ENCODE peak calls at places on chromosome 14, in nine cellular contexts. X is activated T-cell treated with anti-CD3 and anti-CD28 coated beads, Interleukin-2, amount 50 U/mL, for 4 hours; G is fibroblast of the aortic adventitia; L is substantia nigra; T is uterus; O is sigmoid colon; S is spleen; H is T-helper 2 cell; Z is nucleus accumbens. W is an unnamed sample.

GRCh38 chr14:71250347-71250746 is 343.1 kb downstream of the PCNX1 start:
- DNase-seq in Z (no peak), L (no peak), X (no peak), H (no peak), T (no peak), S (no peak), G (no peak), O (no peak), W (no peak)

GRCh38 chr14:95733212-95733611 is 19.3 kb upstream of the TCL1A start:
- DNase-seq in T (no peak), X (no peak), G (no peak), O (no peak), Z (no peak), H (no peak), L (no peak), S (no peak), W (no peak)

GRCh38 chr14:37585971-37586759 is 8.9 kb downstream of the FOXA1 start:
- DNase-seq in T (no peak), G (no peak), H (no peak), Z (no peak), O (no peak), X (no peak), S (no peak), L (no peak), W (no peak)

GRCh38 chr14:36430662-36431084 is 89.4 kb downstream of the NKX2-1 start:
- DNase-seq in S (no peak), T (no peak), O (no peak), X (no peak), Z (no peak), G (no peak), L (no peak), H (no peak), W (no peak)

GRCh38 chr14:33848706-33849454 is 102.0 kb downstream of the EGLN3 start:
- DNase-seq in T (peak), G (peak), X (no peak), S (no peak), Z (peak), H (no peak), O (peak), L (no peak), W (peak)

GRCh38 chr14:25993830-25994229 is 604.0 kb downstream of the NOVA1 start:
- DNase-seq in O (no peak), X (no peak), T (no peak), Z (no peak), H (no peak), L (no peak), G (no peak), S (no peak), W (no peak)

GRCh38 chr14:23430733-23431105 is 4.7 kb downstream of the MYH7 start:
- DNase-seq in H (no peak), S (peak), X (no peak), T (no peak), Z (no peak), O (peak), G (no peak), L (no peak), W (peak)

GRCh38 chr14:84112589-84112988 is 1417.4 kb upstream of the FLRT2 start:
- DNase-seq in H (no peak), T (no peak), Z (no peak), L (no peak), O (no peak), S (no peak), X (no peak), G (no peak), W (no peak)

GRCh38 chr14:72679106-72679505 is 214.8 kb downstream of the DPF3 start:
- DNase-seq in Z (no peak), S (no peak), X (no peak), T (no peak), L (no peak), O (no peak), G (peak), H (no peak), W (no peak)

W was measured in pons.